ENCODE peak calls at places on chromosomes 11 and 22, in four cellular contexts. One of them, this sample, is unnamed.

GRCh38 chr11:8372641-8373381 is 109.1 kb upstream of the LMO1 start:
- DNase-seq in stimulated activated CD4-positive, alpha-beta T cell treated with anti-CD3 and anti-CD28 coated beads, Interleukin-4, amount 100 ng/mL, for 4 hours: no peak
- DNase-seq in activated CD8-positive, alpha-beta memory T cell treated with anti-CD3 and anti-CD28 coated beads for 1 hour: no peak
- DNase-seq in left ventricle myocardium superior: no peak
- DNase-seq in this sample: no peak

GRCh38 chr11:61961570-61962212 is 5.7 kb downstream of the FTH1 start:
- DNase-seq in stimulated activated CD4-positive, alpha-beta T cell treated with anti-CD3 and anti-CD28 coated beads, Interleukin-4, amount 100 ng/mL, for 4 hours: no peak
- DNase-seq in activated CD8-positive, alpha-beta memory T cell treated with anti-CD3 and anti-CD28 coated beads for 1 hour: no peak
- DNase-seq in left ventricle myocardium superior: peak
- DNase-seq in this sample: peak

GRCh38 chr11:86068138-86068861 is 584 bp downstream of the PICALM start:
- DNase-seq in left ventricle myocardium superior: peak
- DNase-seq in stimulated activated CD4-positive, alpha-beta T cell treated with anti-CD3 and anti-CD28 coated beads, Interleukin-4, amount 100 ng/mL, for 4 hours: peak
- DNase-seq in activated CD8-positive, alpha-beta memory T cell treated with anti-CD3 and anti-CD28 coated beads for 1 hour: peak
- DNase-seq in this sample: peak

GRCh38 chr11:3807856-3808845 is at the start of gene PGAP2:
- DNase-seq in stimulated activated CD4-positive, alpha-beta T cell treated with anti-CD3 and anti-CD28 coated beads, Interleukin-4, amount 100 ng/mL, for 4 hours: peak
- DNase-seq in left ventricle myocardium superior: peak
- DNase-seq in activated CD8-positive, alpha-beta memory T cell treated with anti-CD3 and anti-CD28 coated beads for 1 hour: peak
- DNase-seq in this sample: peak

GRCh38 chr22:48829908-48830307 is 997.8 kb downstream of the BRD1 start:
- DNase-seq in activated CD8-positive, alpha-beta memory T cell treated with anti-CD3 and anti-CD28 coated beads for 1 hour: no peak
- DNase-seq in left ventricle myocardium superior: no peak
- DNase-seq in stimulated activated CD4-positive, alpha-beta T cell treated with anti-CD3 and anti-CD28 coated beads, Interleukin-4, amount 100 ng/mL, for 4 hours: no peak
- DNase-seq in this sample: no peak

GRCh38 chr11:133467686-133468085 is 64.6 kb downstream of the OPCML start:
- DNase-seq in stimulated activated CD4-positive, alpha-beta T cell treated with anti-CD3 and anti-CD28 coated beads, Interleukin-4, amount 100 ng/mL, for 4 hours: no peak
- DNase-seq in activated CD8-positive, alpha-beta memory T cell treated with anti-CD3 and anti-CD28 coated beads for 1 hour: no peak
- DNase-seq in left ventricle myocardium superior: no peak
- DNase-seq in this sample: no peak

GRCh38 chr11:86745571-86745970 is 54.8 kb upstream of the PRSS23 start:
- DNase-seq in left ventricle myocardium superior: no peak
- DNase-seq in stimulated activated CD4-positive, alpha-beta T cell treated with anti-CD3 and anti-CD28 coated beads, Interleukin-4, amount 100 ng/mL, for 4 hours: no peak
- DNase-seq in activated CD8-positive, alpha-beta memory T cell treated with anti-CD3 and anti-CD28 coated beads for 1 hour: no peak
- DNase-seq in this sample: no peak

GRCh38 chr11:61757213-61757862 is 4.9 kb downstream of the MYRF start:
- DNase-seq in left ventricle myocardium superior: no peak
- DNase-seq in activated CD8-positive, alpha-beta memory T cell treated with anti-CD3 and anti-CD28 coated beads for 1 hour: no peak
- DNase-seq in stimulated activated CD4-positive, alpha-beta T cell treated with anti-CD3 and anti-CD28 coated beads, Interleukin-4, amount 100 ng/mL, for 4 hours: no peak
- DNase-seq in this sample: no peak

GRCh38 chr11:94379619-94380018 is 21.6 kb downstream of the GPR83 start:
- DNase-seq in stimulated activated CD4-positive, alpha-beta T cell treated with anti-CD3 and anti-CD28 coated beads, Interleukin-4, amount 100 ng/mL, for 4 hours: no peak
- DNase-seq in activated CD8-positive, alpha-beta memory T cell treated with anti-CD3 and anti-CD28 coated beads for 1 hour: no peak
- DNase-seq in left ventricle myocardium superior: no peak
- DNase-seq in this sample: no peak

GRCh38 chr22:38107692-38108515 is 2.6 kb downstream of the BAIAP2L2 start:
- DNase-seq in stimulated activated CD4-positive, alpha-beta T cell treated with anti-CD3 and anti-CD28 coated beads, Interleukin-4, amount 100 ng/mL, for 4 hours: no peak
- DNase-seq in activated CD8-positive, alpha-beta memory T cell treated with anti-CD3 and anti-CD28 coated beads for 1 hour: no peak
- DNase-seq in left ventricle myocardium superior: no peak
- DNase-seq in this sample: no peak

GRCh38 chr11:18802381-18803257 is 11.0 kb upstream of the PTPN5 start:
- DNase-seq in stimulated activated CD4-positive, alpha-beta T cell treated with anti-CD3 and anti-CD28 coated beads, Interleukin-4, amount 100 ng/mL, for 4 hours: peak
- DNase-seq in activated CD8-positive, alpha-beta memory T cell treated with anti-CD3 and anti-CD28 coated beads for 1 hour: peak
- DNase-seq in left ventricle myocardium superior: no peak
- DNase-seq in this sample: no peak

GRCh38 chr11:123233978-123234340 is 38.9 kb upstream of the CLMP start:
- DNase-seq in stimulated activated CD4-positive, alpha-beta T cell treated with anti-CD3 and anti-CD28 coated beads, Interleukin-4, amount 100 ng/mL, for 4 hours: no peak
- DNase-seq in left ventricle myocardium superior: no peak
- DNase-seq in activated CD8-positive, alpha-beta memory T cell treated with anti-CD3 and anti-CD28 coated beads for 1 hour: no peak
- DNase-seq in this sample: no peak

GRCh38 chr11:35815556-35816315 is 128.1 kb upstream of the LDLRAD3 start:
- DNase-seq in activated CD8-positive, alpha-beta memory T cell treated with anti-CD3 and anti-CD28 coated beads for 1 hour: no peak
- DNase-seq in stimulated activated CD4-positive, alpha-beta T cell treated with anti-CD3 and anti-CD28 coated beads, Interleukin-4, amount 100 ng/mL, for 4 hours: no peak
- DNase-seq in left ventricle myocardium superior: no peak
- DNase-seq in this sample: no peak

GRCh38 chr11:111565111-111565720 is 24.7 kb downstream of the LAYN start:
- DNase-seq in stimulated activated CD4-positive, alpha-beta T cell treated with anti-CD3 and anti-CD28 coated beads, Interleukin-4, amount 100 ng/mL, for 4 hours: peak
- DNase-seq in activated CD8-positive, alpha-beta memory T cell treated with anti-CD3 and anti-CD28 coated beads for 1 hour: no peak
- DNase-seq in left ventricle myocardium superior: peak
- DNase-seq in this sample: peak

GRCh38 chr11:62921573-62922188 is 518 bp upstream of the CHRM1 start:
- DNase-seq in left ventricle myocardium superior: no peak
- DNase-seq in stimulated activated CD4-positive, alpha-beta T cell treated with anti-CD3 and anti-CD28 coated beads, Interleukin-4, amount 100 ng/mL, for 4 hours: no peak
- DNase-seq in activated CD8-positive, alpha-beta memory T cell treated with anti-CD3 and anti-CD28 coated beads for 1 hour: no peak
- DNase-seq in this sample: no peak

GRCh38 chr11:39374963-39375698 is 2084.3 kb downstream of the LRRC4C start:
- DNase-seq in left ventricle myocardium superior: no peak
- DNase-seq in stimulated activated CD4-positive, alpha-beta T cell treated with anti-CD3 and anti-CD28 coated beads, Interleukin-4, amount 100 ng/mL, for 4 hours: no peak
- DNase-seq in activated CD8-positive, alpha-beta memory T cell treated with anti-CD3 and anti-CD28 coated beads for 1 hour: no peak
- DNase-seq in this sample: no peak

GRCh38 chr11:62445314-62445740 is 26.5 kb downstream of the SCGB1A1 start:
- DNase-seq in left ventricle myocardium superior: peak
- DNase-seq in activated CD8-positive, alpha-beta memory T cell treated with anti-CD3 and anti-CD28 coated beads for 1 hour: no peak
- DNase-seq in stimulated activated CD4-positive, alpha-beta T cell treated with anti-CD3 and anti-CD28 coated beads, Interleukin-4, amount 100 ng/mL, for 4 hours: no peak
- DNase-seq in this sample: peak

GRCh38 chr22:45770506-45770905 is 98.9 kb downstream of the ATXN10 start:
- DNase-seq in left ventricle myocardium superior: no peak
- DNase-seq in stimulated activated CD4-positive, alpha-beta T cell treated with anti-CD3 and anti-CD28 coated beads, Interleukin-4, amount 100 ng/mL, for 4 hours: no peak
- DNase-seq in activated CD8-positive, alpha-beta memory T cell treated with anti-CD3 and anti-CD28 coated beads for 1 hour: no peak
- DNase-seq in this sample: no peak

GRCh38 chr11:11569936-11570491 is 51.8 kb downstream of the GALNT18 start:
- DNase-seq in left ventricle myocardium superior: peak
- DNase-seq in activated CD8-positive, alpha-beta memory T cell treated with anti-CD3 and anti-CD28 coated beads for 1 hour: no peak
- DNase-seq in stimulated activated CD4-positive, alpha-beta T cell treated with anti-CD3 and anti-CD28 coated beads, Interleukin-4, amount 100 ng/mL, for 4 hours: no peak
- DNase-seq in this sample: peak

GRCh38 chr11:128496684-128497056 is 90.7 kb downstream of the ETS1 start:
- DNase-seq in left ventricle myocardium superior: no peak
- DNase-seq in stimulated activated CD4-positive, alpha-beta T cell treated with anti-CD3 and anti-CD28 coated beads, Interleukin-4, amount 100 ng/mL, for 4 hours: no peak
- DNase-seq in activated CD8-positive, alpha-beta memory T cell treated with anti-CD3 and anti-CD28 coated beads for 1 hour: no peak
- DNase-seq in this sample: no peak

GRCh38 chr22:33697640-33698039 is 222.6 kb downstream of the LARGE1 start:
- DNase-seq in left ventricle myocardium superior: no peak
- DNase-seq in activated CD8-positive, alpha-beta memory T cell treated with anti-CD3 and anti-CD28 coated beads for 1 hour: no peak
- DNase-seq in stimulated activated CD4-positive, alpha-beta T cell treated with anti-CD3 and anti-CD28 coated beads, Interleukin-4, amount 100 ng/mL, for 4 hours: no peak
- DNase-seq in this sample: no peak

GRCh38 chr11:57323503-57324153 is 1.1 kb downstream of the TNKS1BP1 start:
- DNase-seq in activated CD8-positive, alpha-beta memory T cell treated with anti-CD3 and anti-CD28 coated beads for 1 hour: no peak
- DNase-seq in stimulated activated CD4-positive, alpha-beta T cell treated with anti-CD3 and anti-CD28 coated beads, Interleukin-4, amount 100 ng/mL, for 4 hours: no peak
- DNase-seq in left ventricle myocardium superior: no peak
- DNase-seq in this sample: no peak

GRCh38 chr11:94602430-94603372 is 35.5 kb downstream of the PIWIL4 start:
- DNase-seq in left ventricle myocardium superior: peak
- DNase-seq in activated CD8-positive, alpha-beta memory T cell treated with anti-CD3 and anti-CD28 coated beads for 1 hour: no peak
- DNase-seq in stimulated activated CD4-positive, alpha-beta T cell treated with anti-CD3 and anti-CD28 coated beads, Interleukin-4, amount 100 ng/mL, for 4 hours: peak
- DNase-seq in this sample: peak

GRCh38 chr11:61549177-61549576 is 31.7 kb downstream of the SYT7 start:
- DNase-seq in activated CD8-positive, alpha-beta memory T cell treated with anti-CD3 and anti-CD28 coated beads for 1 hour: no peak
- DNase-seq in stimulated activated CD4-positive, alpha-beta T cell treated with anti-CD3 and anti-CD28 coated beads, Interleukin-4, amount 100 ng/mL, for 4 hours: no peak
- DNase-seq in left ventricle myocardium superior: no peak
- DNase-seq in this sample: no peak

GRCh38 chr11:61158691-61159381 is 2.4 kb downstream of the VPS37C start:
- DNase-seq in activated CD8-positive, alpha-beta memory T cell treated with anti-CD3 and anti-CD28 coated beads for 1 hour: no peak
- DNase-seq in left ventricle myocardium superior: no peak
- DNase-seq in stimulated activated CD4-positive, alpha-beta T cell treated with anti-CD3 and anti-CD28 coated beads, Interleukin-4, amount 100 ng/mL, for 4 hours: no peak
- DNase-seq in this sample: no peak

GRCh38 chr22:29266564-29267461 is 968 bp downstream of the RHBDD3 start:
- DNase-seq in activated CD8-positive, alpha-beta memory T cell treated with anti-CD3 and anti-CD28 coated beads for 1 hour: no peak
- DNase-seq in stimulated activated CD4-positive, alpha-beta T cell treated with anti-CD3 and anti-CD28 coated beads, Interleukin-4, amount 100 ng/mL, for 4 hours: no peak
- DNase-seq in left ventricle myocardium superior: no peak
- DNase-seq in this sample: no peak

GRCh38 chr11:110425751-110426545 is 3.8 kb upstream of the FDX1 start:
- DNase-seq in stimulated activated CD4-positive, alpha-beta T cell treated with anti-CD3 and anti-CD28 coated beads, Interleukin-4, amount 100 ng/mL, for 4 hours: no peak
- DNase-seq in left ventricle myocardium superior: no peak
- DNase-seq in activated CD8-positive, alpha-beta memory T cell treated with anti-CD3 and anti-CD28 coated beads for 1 hour: no peak
- DNase-seq in this sample: no peak

GRCh38 chr11:101860694-101861371 is 54.0 kb upstream of the CEP126 start:
- DNase-seq in left ventricle myocardium superior: peak
- DNase-seq in activated CD8-positive, alpha-beta memory T cell treated with anti-CD3 and anti-CD28 coated beads for 1 hour: peak
- DNase-seq in stimulated activated CD4-positive, alpha-beta T cell treated with anti-CD3 and anti-CD28 coated beads, Interleukin-4, amount 100 ng/mL, for 4 hours: peak
- DNase-seq in this sample: no peak

GRCh38 chr11:46564459-46564858 is 29.4 kb downstream of the AMBRA1 start:
- DNase-seq in activated CD8-positive, alpha-beta memory T cell treated with anti-CD3 and anti-CD28 coated beads for 1 hour: no peak
- DNase-seq in left ventricle myocardium superior: no peak
- DNase-seq in stimulated activated CD4-positive, alpha-beta T cell treated with anti-CD3 and anti-CD28 coated beads, Interleukin-4, amount 100 ng/mL, for 4 hours: no peak
- DNase-seq in this sample: no peak

GRCh38 chr22:38068641-38069371 is 11.6 kb downstream of the PICK1 start:
- DNase-seq in stimulated activated CD4-positive, alpha-beta T cell treated with anti-CD3 and anti-CD28 coated beads, Interleukin-4, amount 100 ng/mL, for 4 hours: no peak
- DNase-seq in left ventricle myocardium superior: no peak
- DNase-seq in activated CD8-positive, alpha-beta memory T cell treated with anti-CD3 and anti-CD28 coated beads for 1 hour: no peak
- DNase-seq in this sample: no peak

GRCh38 chr22:37173709-37174108 is 14.3 kb downstream of the C1QTNF6 start:
- DNase-seq in activated CD8-positive, alpha-beta memory T cell treated with anti-CD3 and anti-CD28 coated beads for 1 hour: no peak
- DNase-seq in stimulated activated CD4-positive, alpha-beta T cell treated with anti-CD3 and anti-CD28 coated beads, Interleukin-4, amount 100 ng/mL, for 4 hours: no peak
- DNase-seq in left ventricle myocardium superior: peak
- DNase-seq in this sample: peak

GRCh38 chr11:20261526-20261925 is 101.3 kb upstream of the DBX1 start:
- DNase-seq in stimulated activated CD4-positive, alpha-beta T cell treated with anti-CD3 and anti-CD28 coated beads, Interleukin-4, amount 100 ng/mL, for 4 hours: no peak
- DNase-seq in left ventricle myocardium superior: no peak
- DNase-seq in activated CD8-positive, alpha-beta memory T cell treated with anti-CD3 and anti-CD28 coated beads for 1 hour: no peak
- DNase-seq in this sample: no peak

GRCh38 chr11:78168539-78169477 is 19.6 kb downstream of the KCTD21 start:
- DNase-seq in left ventricle myocardium superior: peak
- DNase-seq in stimulated activated CD4-positive, alpha-beta T cell treated with anti-CD3 and anti-CD28 coated beads, Interleukin-4, amount 100 ng/mL, for 4 hours: no peak
- DNase-seq in activated CD8-positive, alpha-beta memory T cell treated with anti-CD3 and anti-CD28 coated beads for 1 hour: no peak
- DNase-seq in this sample: peak

GRCh38 chr11:78446210-78446609 is 28.6 kb upstream of the GAB2 start:
- DNase-seq in stimulated activated CD4-positive, alpha-beta T cell treated with anti-CD3 and anti-CD28 coated beads, Interleukin-4, amount 100 ng/mL, for 4 hours: no peak
- DNase-seq in activated CD8-positive, alpha-beta memory T cell treated with anti-CD3 and anti-CD28 coated beads for 1 hour: no peak
- DNase-seq in left ventricle myocardium superior: no peak
- DNase-seq in this sample: no peak

This sample was measured in left ventricle myocardium inferior.